ENCODE peak calls at places on chromosomes 3 and 15, in eight cellular contexts. N, A, F, M, S, J, Y and R are unnamed samples.

GRCh38 chr3:105359098-105359762 is 7.5 kb upstream of the ALCAM start:
- DNase-seq in Y (no peak), S (no peak), M (no peak), A (no peak), F (peak), J (no peak), N (no peak), R (peak)

GRCh38 chr15:38868326-38869114 is 303.9 kb upstream of the RASGRP1 start:
- DNase-seq in J (no peak), A (no peak), M (peak), S (no peak), Y (no peak), N (no peak), F (peak), R (peak)

GRCh38 chr15:36642311-36642710 is 62.9 kb downstream of the CDIN1 start:
- DNase-seq in S (no peak), Y (no peak), N (no peak), F (no peak), M (no peak), J (no peak), A (no peak), R (no peak)

GRCh38 chr15:97235285-97235985 is 725.1 kb upstream of the ARRDC4 start:
- DNase-seq in F (peak), M (peak), Y (peak), J (no peak), A (no peak), S (peak), N (peak), R (no peak)

GRCh38 chr3:146163584-146163983 is 2.6 kb upstream of the PLOD2 start:
- DNase-seq in M (peak), F (peak), J (no peak), N (no peak), A (no peak), S (no peak), Y (no peak), R (peak)

GRCh38 chr3:187935623-187936156 is 190.4 kb upstream of the BCL6 start:
- DNase-seq in A (no peak), N (no peak), S (no peak), F (no peak), M (no peak), Y (no peak), J (no peak), R (no peak)

GRCh38 chr3:196553551-196553950 is 14.8 kb downstream of the WDR53 start:
- DNase-seq in N (no peak), M (no peak), F (no peak), A (no peak), Y (no peak), S (no peak), J (no peak), R (no peak)

GRCh38 chr3:193929373-193929772 is 206.6 kb upstream of the HES1 start:
- DNase-seq in M (no peak), A (no peak), F (no peak), N (no peak), Y (no peak), J (no peak), S (no peak), R (no peak)

GRCh38 chr15:41523097-41523496 is 9.5 kb upstream of the LTK start:
- DNase-seq in N (no peak), M (no peak), A (no peak), F (no peak), Y (no peak), J (no peak), S (no peak), R (no peak)

GRCh38 chr15:79329186-79329611 is 18.3 kb downstream of the TMED3 start:
- DNase-seq in Y (no peak), N (no peak), J (no peak), M (no peak), A (no peak), F (peak), S (no peak), R (peak)

GRCh38 chr3:71101014-71101413 is 482.5 kb downstream of the FOXP1 start:
- DNase-seq in S (no peak), F (peak), N (no peak), A (no peak), M (peak), Y (no peak), J (no peak), R (peak)

GRCh38 chr3:27216955-27217552 is 152.1 kb downstream of the NEK10 start:
- DNase-seq in J (no peak), S (no peak), Y (no peak), M (no peak), A (no peak), N (no peak), F (peak), R (peak)

GRCh38 chr15:44207643-44208042 is 12.6 kb upstream of the FRMD5 start:
- DNase-seq in S (no peak), M (no peak), Y (no peak), A (no peak), N (no peak), J (no peak), F (peak), R (peak)

GRCh38 chr15:39786444-39787056 is 3.9 kb upstream of the FSIP1 start:
- DNase-seq in Y (no peak), F (peak), M (peak), N (no peak), A (no peak), J (no peak), S (peak), R (peak)

GRCh38 chr3:193240436-193240849 is 579 bp upstream of the PLAAT1 start:
- DNase-seq in N (peak), A (no peak), Y (peak), S (no peak), F (no peak), M (no peak), J (no peak), R (no peak)

GRCh38 chr15:58574612-58575011 is 142.8 kb downstream of the LIPC start:
- DNase-seq in S (peak), Y (no peak), M (peak), J (no peak), A (no peak), N (no peak), F (no peak), R (no peak)

GRCh38 chr3:60855250-60855649 is 396.0 kb downstream of the FHIT start:
- DNase-seq in S (peak), Y (no peak), F (no peak), J (no peak), A (no peak), N (no peak), M (no peak), R (no peak)

GRCh38 chr15:101206173-101206572 is 45.7 kb downstream of the CHSY1 start:
- DNase-seq in S (peak), A (no peak), J (peak), M (no peak), F (no peak), N (no peak), Y (no peak), R (peak)

GRCh38 chr3:4977889-4978258 is 1.4 kb upstream of the BHLHE40 start:
- DNase-seq in N (no peak), Y (no peak), M (no peak), J (no peak), A (no peak), S (no peak), F (no peak), R (no peak)

GRCh38 chr15:33608714-33609113 is 297.9 kb downstream of the RYR3 start:
- DNase-seq in A (no peak), J (no peak), M (no peak), F (no peak), N (no peak), Y (no peak), S (no peak), R (no peak)

GRCh38 chr3:138774529-138775253 is 60.0 kb downstream of the PIK3CB start:
- DNase-seq in S (no peak), J (no peak), Y (no peak), F (peak), A (no peak), N (peak), M (peak), R (peak)

GRCh38 chr3:55534876-55535275 is 47.8 kb upstream of the WNT5A start:
- DNase-seq in F (peak), N (no peak), J (no peak), Y (no peak), S (no peak), A (no peak), M (no peak), R (no peak)

GRCh38 chr3:107242579-107242978 is 134.7 kb upstream of the CCDC54 start:
- DNase-seq in J (no peak), Y (no peak), N (no peak), S (no peak), F (peak), M (no peak), A (no peak), R (no peak)

GRCh38 chr15:52653451-52653964 is 25.7 kb downstream of the ATOSA start:
- DNase-seq in N (no peak), F (peak), J (no peak), M (peak), Y (no peak), S (no peak), A (no peak), R (peak)

GRCh38 chr3:72270072-72270611 is 485.2 kb upstream of the PROK2 start:
- DNase-seq in M (peak), J (no peak), Y (no peak), N (peak), A (peak), F (peak), S (peak), R (peak)

GRCh38 chr3:175149675-175150074 is 290.5 kb downstream of the NAALADL2 start:
- DNase-seq in S (no peak), Y (no peak), M (no peak), A (no peak), N (peak), F (peak), J (no peak), R (peak)

GRCh38 chr3:188434594-188434993 is 280.6 kb downstream of the LPP start:
- DNase-seq in M (no peak), N (no peak), S (no peak), A (no peak), Y (no peak), F (no peak), J (no peak), R (no peak)

GRCh38 chr3:157029365-157029790 is 130.6 kb downstream of the CCNL1 start:
- DNase-seq in J (no peak), A (no peak), F (no peak), Y (no peak), S (peak), M (no peak), N (no peak), R (no peak)

GRCh38 chr3:47019201-47019600 is 39.7 kb downstream of the NBEAL2 start:
- DNase-seq in F (peak), N (no peak), J (no peak), Y (no peak), A (no peak), S (no peak), M (no peak), R (no peak)

GRCh38 chr15:80915462-80915861 is 74.2 kb downstream of the MESD start:
- DNase-seq in Y (peak), M (no peak), F (no peak), A (no peak), S (no peak), N (no peak), J (no peak), R (no peak)

GRCh38 chr3:127212231-127212630 is 19.3 kb downstream of the PRR23E start:
- DNase-seq in F (no peak), S (no peak), N (no peak), M (no peak), Y (no peak), J (no peak), A (no peak), R (no peak)

GRCh38 chr15:41933771-41934170 is 38.6 kb downstream of the EHD4 start:
- DNase-seq in Y (peak), M (no peak), J (no peak), S (no peak), N (no peak), A (peak), F (peak), R (no peak)

DNA sequence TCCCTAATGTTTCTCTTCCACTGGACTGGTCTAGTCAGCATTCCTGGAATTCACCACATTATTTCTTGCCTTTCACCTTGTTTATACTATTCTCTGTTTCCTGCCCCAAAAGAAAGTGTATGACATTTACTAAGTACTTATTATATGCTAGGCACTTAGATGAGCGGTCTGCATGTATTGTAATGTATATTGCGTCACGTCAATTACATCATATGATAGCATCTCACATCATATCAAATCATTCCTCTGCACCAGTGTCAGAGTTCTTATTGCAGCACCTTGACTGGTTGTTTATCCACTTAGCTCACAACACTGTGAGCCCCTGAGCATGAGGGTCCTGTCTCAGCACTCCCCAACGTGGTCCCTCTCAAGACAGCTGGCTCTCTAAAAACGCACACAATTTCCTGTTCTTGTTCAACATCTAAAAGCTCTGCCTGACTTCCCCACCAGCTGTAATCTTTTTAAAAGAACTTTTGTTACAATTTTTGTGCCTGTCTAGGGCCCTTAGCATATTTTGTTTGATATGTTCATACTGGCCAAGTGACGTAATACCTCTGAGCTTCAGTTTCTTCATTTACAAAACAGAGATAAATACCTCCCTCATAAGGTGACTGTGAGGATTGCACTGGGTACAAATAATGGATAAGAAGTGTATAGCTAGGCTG is 58.8 kb downstream of the ARHGAP31 start:
- DNase-seq in Y (no peak), N (no peak), J (no peak), F (peak), A (no peak), M (no peak), S (peak), R (peak)
- TF ChIP-seq CTCF in Y (peak), N (peak), J (peak), F (peak), A (no peak), M (no peak), S (no peak), R (peak)

GRCh38 chr3:53230041-53230621 is 25.7 kb downstream of the TKT start:
- DNase-seq in A (no peak), S (no peak), N (no peak), Y (peak), M (no peak), F (no peak), J (no peak), R (no peak)
- TF ChIP-seq CTCF in A (no peak), S (no peak), N (no peak), Y (peak), M (no peak), F (no peak), J (no peak), R (peak)

GRCh38 chr3:128319741-128320141 is 146.9 kb downstream of the DNAJB8 start:
- DNase-seq in J (no peak), N (peak), F (no peak), M (no peak), S (no peak), A (peak), Y (peak), R (no peak)

GRCh38 chr3:128321418-128321817 is 145.3 kb downstream of the DNAJB8 start:
- DNase-seq in J (no peak), Y (peak), F (no peak), A (peak), S (no peak), N (peak), M (no peak), R (no peak)

GRCh38 chr3:128320551-128321340 is 145.9 kb downstream of the DNAJB8 start:
- DNase-seq in M (no peak), F (no peak), N (peak), S (no peak), J (no peak), A (peak), Y (peak), R (no peak)

GRCh38 chr3:128323206-128324081 is 143.2 kb downstream of the DNAJB8 start:
- DNase-seq in S (no peak), Y (peak), F (no peak), A (peak), J (no peak), N (peak), M (no peak), R (no peak)

GRCh38 chr3:128322030-128323022 is 144.4 kb downstream of the DNAJB8 start:
- DNase-seq in F (peak), J (peak), S (peak), Y (peak), N (peak), M (peak), A (peak), R (peak)
- TF ChIP-seq CTCF in F (peak), J (peak), S (peak), Y (peak), N (no peak), M (peak), A (no peak), R (peak)

GRCh38 chr15:98855067-98855814 is 152.4 kb downstream of the PGPEP1L start:
- DNase-seq in Y (no peak), F (no peak), N (no peak), A (no peak), J (no peak), M (no peak), S (no peak), R (no peak)

GRCh38 chr15:98853593-98854420 is 153.8 kb downstream of the PGPEP1L start:
- DNase-seq in F (peak), M (no peak), A (peak), S (peak), J (no peak), N (no peak), Y (no peak), R (no peak)

GRCh38 chr15:98854496-98854895 is 153.1 kb downstream of the PGPEP1L start:
- DNase-seq in F (no peak), S (no peak), N (no peak), J (no peak), Y (no peak), M (no peak), A (peak), R (no peak)

GRCh38 chr15:98850991-98851776 is 156.4 kb downstream of the PGPEP1L start:
- DNase-seq in Y (peak), F (peak), S (peak), N (peak), A (peak), J (peak), M (peak), R (no peak)

GRCh38 chr15:98853161-98853560 is 154.4 kb downstream of the PGPEP1L start:
- DNase-seq in N (peak), F (peak), M (peak), S (peak), A (peak), J (peak), Y (peak), R (no peak)
- TF ChIP-seq CTCF in N (no peak), F (no peak), M (no peak), S (no peak), A (no peak), J (no peak), Y (no peak), R (peak)

GRCh38 chr3:186255703-186256331 is 106.2 kb downstream of the DGKG start:
- DNase-seq in A (no peak), N (peak), F (peak), J (no peak), S (peak), M (no peak), Y (peak), R (no peak)
- TF ChIP-seq CTCF in A (no peak), N (no peak), F (peak), J (no peak), S (no peak), M (no peak), Y (peak), R (peak)

GRCh38 chr3:194939949-194940770 is 254.5 kb downstream of the FAM43A start:
- DNase-seq in J (no peak), A (no peak), M (no peak), S (no peak), F (no peak), N (no peak), Y (no peak), R (no peak)
- TF ChIP-seq CTCF in J (no peak), A (no peak), M (no peak), S (no peak), F (no peak), N (no peak), Y (no peak), R (no peak)

GRCh38 chr3:58333206-58334012 is 717 bp downstream of the PXK start:
- DNase-seq in F (no peak), M (no peak), N (peak), Y (peak), S (peak), J (no peak), A (peak), R (no peak)
- TF ChIP-seq CTCF in F (peak), M (no peak), N (no peak), Y (no peak), S (no peak), J (no peak), A (no peak), R (peak)

DNA sequence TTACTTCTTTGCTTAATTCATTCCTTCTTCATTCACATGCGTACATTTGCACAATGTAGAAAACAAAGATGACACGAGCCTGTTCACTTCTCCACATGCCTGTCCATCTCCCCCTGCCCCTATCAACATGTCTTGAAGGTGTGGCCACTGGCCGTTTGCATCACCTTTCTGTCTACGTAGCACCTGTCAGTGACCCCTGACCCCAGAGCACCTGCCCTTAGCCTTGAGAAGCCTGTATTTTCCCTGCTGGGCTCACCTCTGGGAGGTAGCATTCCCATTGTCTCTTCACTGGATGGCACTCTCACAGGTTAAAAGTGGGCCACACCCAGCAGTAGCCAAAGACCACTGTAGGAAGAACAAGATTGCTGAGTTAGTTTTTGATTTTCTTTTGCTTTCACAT is 234.1 kb downstream of the THSD4 start:
- DNase-seq in S (no peak), F (no peak), J (no peak), M (no peak), A (no peak), Y (no peak), N (no peak), R (no peak)
- TF ChIP-seq CTCF in S (no peak), F (no peak), J (no peak), M (no peak), A (no peak), Y (no peak), N (no peak), R (no peak)